ENCODE peak calls at places on chromosomes 6 and 20, in four cellular contexts. B is foreskin fibroblast, V is ovary, N is HepG2. T is an unnamed sample.

GRCh38 chr20:9319687-9320384 is 194.6 kb upstream of the LAMP5 start:
- DNase-seq in V (no peak), B (no peak), N (no peak), T (no peak)

GRCh38 chr20:48550814-48551213 is 277.0 kb downstream of the PREX1 start:
- DNase-seq in B (no peak), N (peak), V (no peak), T (no peak)

GRCh38 chr6:57207141-57207540 is 15.0 kb downstream of the RAB23 start:
- DNase-seq in B (peak), V (no peak), N (no peak), T (peak)

GRCh38 chr6:15987569-15987968 is 141.3 kb upstream of the MYLIP start:
- DNase-seq in N (no peak), V (no peak), B (no peak), T (no peak)

GRCh38 chr6:48917233-48917632 is 545.8 kb downstream of the MMUT start:
- DNase-seq in B (no peak), V (no peak), N (no peak), T (no peak)

GRCh38 chr6:3284436-3284876 is 25.7 kb downstream of the PSMG4 start:
- DNase-seq in B (no peak), V (peak), N (no peak), T (no peak)

GRCh38 chr6:85496009-85496579 is 46.2 kb downstream of the NT5E start:
- DNase-seq in N (no peak), V (no peak), B (no peak), T (no peak)

GRCh38 chr6:162154930-162155329 is 572.6 kb downstream of the PRKN start:
- DNase-seq in B (no peak), N (no peak), V (no peak), T (no peak)